ENCODE peak calls at places on chromosome 7, in nine cellular contexts. G is transverse colon; O is suprapubic skin; W is stomach; M is CD8-positive, alpha-beta T cell; X is cardiac muscle cell; R is astrocyte; B is fibroblast of lung; A is RWPE2. T is an unnamed sample. For H3K36me3, the result is how much of the 10 kb centered on the place peaks cover.

GRCh38 chr7:78563186-78563585 is 764.6 kb downstream of the PHTF2 start:
- DNase-seq in G (no peak), O (no peak), W (no peak), M (no peak), X (no peak), R (no peak), B (no peak), A (no peak), T (no peak)

GRCh38 chr7:107922891-107923290 is 31.9 kb downstream of the DLD start:
- DNase-seq in G (no peak), O (no peak), W (no peak), M (no peak), X (no peak), R (no peak), B (no peak), A (no peak), T (no peak)

GRCh38 chr7:27992092-27992491 is 188.5 kb downstream of the JAZF1 start:
- DNase-seq in G (no peak), O (no peak), W (no peak), M (no peak), X (no peak), R (peak), B (peak), A (no peak), T (no peak)

GRCh38 chr7:38451840-38452239 is 178.4 kb upstream of the TARP start:
- DNase-seq in G (no peak), O (no peak), W (no peak), M (no peak), X (peak), R (peak), B (peak), A (no peak), T (no peak)

GRCh38 chr7:90232440-90232839 is 12.5 kb upstream of the CFAP69 start:
- DNase-seq in G (no peak), O (no peak), W (no peak), M (no peak), X (no peak), R (no peak), B (no peak), A (no peak), T (no peak)

GRCh38 chr7:82339958-82340357 is 103.6 kb downstream of the CACNA2D1 start:
- DNase-seq in G (no peak), O (no peak), W (no peak), M (no peak), X (no peak), R (no peak), B (no peak), A (no peak), T (no peak)

GRCh38 chr7:143299840-143300239 is 11.7 kb downstream of the CASP2 start:
- DNase-seq in G (peak), O (no peak), W (peak), M (peak), X (peak), R (no peak), B (no peak), A (no peak), T (peak)

GRCh38 chr7:135390829-135391228 is 119.1 kb downstream of the CNOT4 start:
- DNase-seq in G (no peak), O (no peak), W (no peak), M (no peak), X (no peak), R (no peak), B (no peak), A (no peak), T (no peak)

GRCh38 chr7:112546723-112547513 is 66.1 kb downstream of the LSMEM1 start:
- DNase-seq in G (no peak), O (no peak), W (no peak), M (no peak), X (no peak), R (no peak), B (no peak), A (no peak), T (no peak)

GRCh38 chr7:7122033-7122478 is 60.3 kb upstream of the C1GALT1 start:
- DNase-seq in G (no peak), O (no peak), W (no peak), M (no peak), X (no peak), R (peak), B (peak), A (no peak), T (no peak)

GRCh38 chr7:24216576-24217116 is 67.3 kb upstream of the NPY start:
- DNase-seq in G (no peak), O (no peak), W (no peak), M (no peak), X (peak), R (peak), B (peak), A (no peak), T (no peak)

GRCh38 chr7:46003896-46004875 is 83.1 kb upstream of the IGFBP3 start:
- DNase-seq in G (no peak), O (no peak), W (no peak), M (no peak), X (no peak), R (peak), B (peak), A (peak), T (no peak)

GRCh38 chr7:106367018-106367420 is 82.2 kb upstream of the NAMPT start:
- DNase-seq in G (no peak), O (no peak), W (no peak), M (no peak), X (peak), R (no peak), B (peak), A (no peak), T (no peak)

GRCh38 chr7:44539669-44540516 is 1.2 kb downstream of the NPC1L1 start:
- DNase-seq in G (no peak), O (no peak), W (no peak), M (no peak), X (no peak), R (no peak), B (no peak), A (no peak), T (no peak)

GRCh38 chr7:47474937-47475879 is 106.7 kb downstream of the TNS3 start:
- DNase-seq in G (peak), O (peak), W (peak), M (no peak), X (peak), R (peak), B (peak), A (peak), T (peak)
- H3K36me3 ChIP-seq in G (under half), O (under half), W (under half), M (under half), X (under half), R (under half), B (under half), A (under half), T (under half)

DNA sequence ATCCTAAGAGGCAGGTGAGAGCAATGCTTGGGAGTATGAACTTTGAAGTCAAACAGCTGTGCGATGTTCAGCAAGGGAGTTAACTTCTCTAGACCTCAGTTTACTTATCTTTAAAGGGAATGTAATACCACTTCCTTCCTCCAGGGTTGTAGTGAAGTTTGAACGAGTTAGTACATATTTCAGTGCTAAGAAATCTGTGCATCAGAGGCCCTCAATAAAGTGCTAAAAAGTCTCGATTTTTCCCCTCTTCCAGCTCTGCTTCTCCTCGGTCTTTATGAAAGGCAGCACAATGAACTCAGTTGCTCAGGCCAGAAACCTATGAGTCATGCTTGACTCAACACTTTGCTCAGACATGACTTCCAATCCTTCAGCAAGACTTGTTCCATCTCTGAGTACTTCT is 418.9 kb downstream of the MDFIC start:
- DNase-seq in G (no peak), O (no peak), W (no peak), M (no peak), X (no peak), R (peak), B (peak), A (no peak), T (no peak)
- TF ChIP-seq CTCF in G (no peak), O (no peak), W (no peak), M (no peak), X (peak), R (peak), B (peak), A (no peak), T (no peak)

DNA sequence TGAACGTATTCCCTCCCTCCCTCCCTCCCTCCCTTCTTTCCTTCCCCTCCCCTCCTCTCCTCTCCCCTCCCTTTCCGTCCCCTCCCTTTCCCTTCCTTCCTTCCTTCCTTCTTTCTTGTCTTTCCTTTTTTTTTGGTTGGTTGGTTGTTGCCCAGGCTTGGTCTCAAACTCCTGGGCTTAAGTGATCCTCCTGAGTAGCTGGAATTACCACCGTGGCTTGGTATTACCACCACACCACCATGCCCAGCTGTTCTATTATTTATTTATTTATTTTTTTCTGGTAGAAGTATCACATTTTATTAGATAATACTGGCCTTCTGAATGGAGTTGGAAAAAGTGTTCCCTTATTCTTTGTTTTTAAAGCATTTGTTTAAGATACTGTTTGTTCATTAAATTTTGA is 95.9 kb downstream of the PHF14 start:
- DNase-seq in G (no peak), O (no peak), W (no peak), M (no peak), X (no peak), R (no peak), B (no peak), A (no peak), T (no peak)
- H3K36me3 ChIP-seq in G (under half), O (under half), W (under half), M (under half), X (under half), R (under half), B (under half), A (under half), T (under half)

GRCh38 chr7:63925262-63925625 is 73.4 kb upstream of the ZNF722 start:
- DNase-seq in G (no peak), O (no peak), W (no peak), M (no peak), X (no peak), R (no peak), B (no peak), A (no peak), T (no peak)

GRCh38 chr7:63927261-63927660 is 71.4 kb upstream of the ZNF722 start:
- DNase-seq in G (no peak), O (no peak), W (no peak), M (no peak), X (no peak), R (no peak), B (no peak), A (no peak), T (no peak)

GRCh38 chr7:63925626-63926460 is 72.8 kb upstream of the ZNF722 start:
- DNase-seq in G (peak), O (peak), W (peak), M (peak), X (no peak), R (no peak), B (peak), A (no peak), T (peak)

GRCh38 chr7:63931985-63932577 is 66.6 kb upstream of the ZNF722 start:
- DNase-seq in G (no peak), O (no peak), W (no peak), M (no peak), X (no peak), R (no peak), B (no peak), A (no peak), T (no peak)

GRCh38 chr7:63931057-63931600 is 67.5 kb upstream of the ZNF722 start:
- DNase-seq in G (no peak), O (no peak), W (no peak), M (no peak), X (no peak), R (no peak), B (no peak), A (no peak), T (no peak)
- TF ChIP-seq CTCF in G (no peak), O (no peak), W (no peak), M (no peak), X (no peak), R (no peak), B (no peak), A (no peak), T (no peak)

T was measured in tibial nerve.